ENCODE peak calls at places on chromosomes 2 and 18, in seven cellular contexts. O, X, G, V, T, K and S are unnamed samples.

GRCh38 chr2:19488009-19488691 is 129.7 kb upstream of the OSR1 start:
- DNase-seq in O (no peak), X (peak; percentile 34), G (no peak), V (no peak), T (no peak), K (no peak), S (no peak)

GRCh38 chr2:68548396-68548795 is 81.0 kb downstream of the APLF start:
- DNase-seq in O (no peak), X (peak; percentile 50), G (no peak), V (no peak), T (no peak), K (no peak), S (no peak)

GRCh38 chr2:21633531-21634310 is 510.0 kb downstream of the TDRD15 start:
- DNase-seq in O (no peak), X (no peak), G (peak; percentile 69), V (peak; percentile 49), T (no peak), K (no peak), S (no peak)

GRCh38 chr18:39561136-39561535 is 1995.5 kb upstream of the CELF4 start:
- DNase-seq in O (no peak), X (peak; percentile 53), G (no peak), V (no peak), T (no peak), K (no peak), S (no peak)

GRCh38 chr2:96106991-96107882 is 9.1 kb downstream of the ADRA2B start:
- DNase-seq in O (no peak), X (no peak), G (no peak), V (no peak), T (no peak), K (no peak), S (no peak)

GRCh38 chr2:215960825-215961224 is 52.5 kb downstream of the MREG start:
- DNase-seq in O (no peak), X (no peak), G (no peak), V (no peak), T (no peak), K (no peak), S (no peak)

GRCh38 chr2:241096979-241097378 is 5.1 kb downstream of the MTERF4 start:
- DNase-seq in O (no peak), X (no peak), G (no peak), V (no peak), T (no peak), K (no peak), S (no peak)

GRCh38 chr2:147135401-147135800 is 709.4 kb upstream of the ACVR2A start:
- DNase-seq in O (no peak), X (no peak), G (no peak), V (peak; percentile 69), T (no peak), K (no peak), S (no peak)

GRCh38 chr18:55862693-55863485 is 274.9 kb upstream of the TCF4 start:
- DNase-seq in O (no peak), X (no peak), G (no peak), V (no peak), T (no peak), K (no peak), S (no peak)

GRCh38 chr2:6103949-6104348 is 411.8 kb downstream of the SOX11 start:
- DNase-seq in O (no peak), X (no peak), G (peak; percentile 64), V (peak; percentile 96), T (no peak), K (no peak), S (no peak)

GRCh38 chr2:239305222-239305575 is 95.6 kb downstream of the HDAC4 start:
- DNase-seq in O (no peak), X (no peak), G (peak; percentile 62), V (no peak), T (no peak), K (no peak), S (no peak)

GRCh38 chr2:226211439-226211838 is 588.2 kb downstream of the IRS1 start:
- DNase-seq in O (no peak), X (peak; percentile 96), G (no peak), V (no peak), T (no peak), K (no peak), S (no peak)

GRCh38 chr18:1906421-1906820 is 664.9 kb downstream of the METTL4 start:
- DNase-seq in O (no peak), X (no peak), G (no peak), V (no peak), T (no peak), K (no peak), S (no peak)

GRCh38 chr18:43007365-43007764 is 108.1 kb downstream of the RIT2 start:
- DNase-seq in O (no peak), X (no peak), G (no peak), V (no peak), T (no peak), K (no peak), S (no peak)

GRCh38 chr2:27092696-27093429 is 6.3 kb downstream of the KHK start:
- DNase-seq in O (no peak), X (no peak), G (no peak), V (no peak), T (no peak), K (no peak), S (no peak)

GRCh38 chr2:239802101-239802649 is 223.0 kb downstream of the NDUFA10 start:
- DNase-seq in O (no peak), X (no peak), G (no peak), V (no peak), T (no peak), K (no peak), S (no peak)

GRCh38 chr2:230694241-230694640 is 18.4 kb upstream of the CAB39 start:
- DNase-seq in O (no peak), X (no peak), G (no peak), V (no peak), T (no peak), K (no peak), S (no peak)

GRCh38 chr2:69643602-69644505 is at the start of gene AAK1:
- DNase-seq in O (peak; percentile 70), X (peak; percentile 95), G (peak; percentile 89), V (peak; percentile 77), T (peak; percentile 72), K (peak; percentile 87), S (peak; percentile 77)

GRCh38 chr2:64794426-64794995 is 140.8 kb upstream of the SERTAD2 start:
- DNase-seq in O (no peak), X (no peak), G (no peak), V (no peak), T (no peak), K (no peak), S (no peak)

GRCh38 chr2:26178746-26179436 is 6.0 kb downstream of the GAREM2 start:
- DNase-seq in O (no peak), X (peak; percentile 19), G (peak; percentile 53), V (peak; percentile 36), T (no peak), K (no peak), S (no peak)

GRCh38 chr2:207505728-207506127 is 24.0 kb upstream of the CREB1 start:
- DNase-seq in O (no peak), X (peak; percentile 82), G (no peak), V (no peak), T (no peak), K (no peak), S (no peak)

GRCh38 chr2:123791716-123792115 is 233.4 kb upstream of the CNTNAP5 start:
- DNase-seq in O (no peak), X (no peak), G (no peak), V (no peak), T (no peak), K (no peak), S (no peak)

GRCh38 chr18:3478262-3478978 is 28.4 kb downstream of the TGIF1 start:
- DNase-seq in O (no peak), X (peak; percentile 86), G (no peak), V (no peak), T (no peak), K (no peak), S (no peak)

GRCh38 chr2:50957880-50958279 is 74.1 kb downstream of the NRXN1 start:
- DNase-seq in O (no peak), X (peak; percentile 28), G (no peak), V (no peak), T (no peak), K (no peak), S (no peak)